ENCODE peak calls at places on chromosomes 13 and 19, in six cellular contexts. K is ovary, I is dorsolateral prefrontal cortex, H is lung, J is astrocyte of the spinal cord, V is AG10803. U is an unnamed sample.

GRCh38 chr13:113491418-113491883 is 940 bp upstream of the DCUN1D2 start:
- DNase-seq in K (peak), I (no peak), H (no peak), J (peak), V (peak), U (no peak)

GRCh38 chr13:42815686-42816085 is 34.3 kb downstream of the FAM216B start:
- DNase-seq in K (no peak), I (no peak), H (no peak), J (peak), V (peak), U (no peak)

GRCh38 chr19:39677931-39678889 is 22.5 kb downstream of the LGALS16 start:
- DNase-seq in K (no peak), I (no peak), H (peak), J (no peak), V (no peak), U (no peak)

GRCh38 chr19:12596927-12597548 is 13.6 kb downstream of the ZNF490 start:
- DNase-seq in K (no peak), I (no peak), H (peak), J (no peak), V (no peak), U (no peak)

GRCh38 chr13:40589285-40590109 is 76.9 kb downstream of the FOXO1 start:
- DNase-seq in K (no peak), I (peak), H (no peak), J (peak), V (peak), U (no peak)

GRCh38 chr13:42894765-42895181 is 97.3 kb downstream of the EPSTI1 start:
- DNase-seq in K (no peak), I (no peak), H (no peak), J (peak), V (peak), U (no peak)

GRCh38 chr19:40365613-40366401 is 17.3 kb downstream of the PLD3 start:
- DNase-seq in K (peak), I (peak), H (peak), J (peak), V (peak), U (no peak)

GRCh38 chr13:87944038-87944437 is 272.9 kb downstream of the SLITRK5 start:
- DNase-seq in K (no peak), I (no peak), H (no peak), J (no peak), V (no peak), U (no peak)

GRCh38 chr13:33050161-33050560 is 33.9 kb downstream of the KL start:
- DNase-seq in K (no peak), I (no peak), H (no peak), J (no peak), V (no peak), U (no peak)

GRCh38 chr13:40508767-40509342 is 157.6 kb downstream of the FOXO1 start:
- DNase-seq in K (no peak), I (no peak), H (no peak), J (no peak), V (no peak), U (no peak)

GRCh38 chr13:99061411-99061810 is 83.5 kb upstream of the DOCK9 start:
- DNase-seq in K (no peak), I (no peak), H (no peak), J (no peak), V (no peak), U (no peak)

GRCh38 chr19:21921691-21922180 is 85.8 kb upstream of the ZNF43 start:
- DNase-seq in K (no peak), I (no peak), H (no peak), J (no peak), V (no peak), U (no peak)

GRCh38 chr13:44011036-44011435 is 131.3 kb downstream of the LACC1 start:
- DNase-seq in K (no peak), I (no peak), H (no peak), J (no peak), V (no peak), U (no peak)

GRCh38 chr19:48121909-48122371 is 11.3 kb upstream of the PLA2G4C start:
- DNase-seq in K (no peak), I (no peak), H (no peak), J (peak), V (no peak), U (no peak)

GRCh38 chr19:29708553-29709439 is 6.3 kb downstream of the C19orf12 start:
- DNase-seq in K (no peak), I (no peak), H (no peak), J (no peak), V (no peak), U (no peak)

GRCh38 chr19:7863157-7863970 is 10.8 kb downstream of the PRR36 start:
- DNase-seq in K (no peak), I (no peak), H (no peak), J (no peak), V (no peak), U (no peak)

GRCh38 chr13:113298001-113298945 is 1.2 kb downstream of the LAMP1 start:
- DNase-seq in K (no peak), I (no peak), H (no peak), J (peak), V (no peak), U (no peak)

GRCh38 chr19:17841371-17841809 is 6.4 kb downstream of the JAK3 start:
- DNase-seq in K (no peak), I (no peak), H (no peak), J (no peak), V (no peak), U (no peak)

GRCh38 chr19:6720369-6721112 is at the start of gene C3:
- DNase-seq in K (peak), I (no peak), H (peak), J (no peak), V (peak), U (no peak)

GRCh38 chr19:16801599-16801998 is 27.6 kb upstream of the SIN3B start:
- DNase-seq in K (no peak), I (no peak), H (no peak), J (peak), V (peak), U (no peak)

GRCh38 chr19:12696366-12697335 is at the start of gene FBXW9:
- DNase-seq in K (peak), I (peak), H (peak), J (peak), V (peak), U (peak)

GRCh38 chr13:49657241-49657641 is 28.9 kb downstream of the ARL11 start:
- DNase-seq in K (no peak), I (no peak), H (no peak), J (no peak), V (no peak), U (no peak)

GRCh38 chr19:14059093-14059480 is 2.8 kb downstream of the PALM3 start:
- DNase-seq in K (no peak), I (no peak), H (no peak), J (no peak), V (no peak), U (no peak)

GRCh38 chr19:54136864-54137113 is 773 bp upstream of the CNOT3 start:
- DNase-seq in K (no peak), I (no peak), H (no peak), J (no peak), V (no peak), U (no peak)

GRCh38 chr13:73133536-73133935 is 74.7 kb downstream of the KLF5 start:
- DNase-seq in K (no peak), I (no peak), H (no peak), J (no peak), V (no peak), U (no peak)

GRCh38 chr19:51368366-51369282 is at the start of gene CLDND2:
- DNase-seq in K (peak), I (peak), H (no peak), J (no peak), V (no peak), U (no peak)

GRCh38 chr13:64855506-64855905 is 2374.6 kb downstream of the PCDH9 start:
- DNase-seq in K (no peak), I (no peak), H (no peak), J (peak), V (peak), U (no peak)

GRCh38 chr19:996051-996838 is 4.0 kb upstream of the GRIN3B start:
- DNase-seq in K (peak), I (no peak), H (no peak), J (peak), V (peak), U (no peak)

GRCh38 chr13:23921451-23921888 is 24.2 kb upstream of the C1QTNF9B start:
- DNase-seq in K (no peak), I (no peak), H (no peak), J (peak), V (peak), U (no peak)

GRCh38 chr13:48626077-48626449 is 27.7 kb upstream of the CYSLTR2 start:
- DNase-seq in K (peak), I (no peak), H (no peak), J (peak), V (no peak), U (no peak)

GRCh38 chr19:50148528-50148927 is 14.6 kb downstream of the IZUMO2 start:
- DNase-seq in K (no peak), I (no peak), H (no peak), J (no peak), V (no peak), U (no peak)
- H3K4me3 ChIP-seq in K (no peak), I (no peak), H (no peak), J (no peak), V (no peak), U (no peak)

GRCh38 chr19:50007170-50007569 is 18.0 kb downstream of the VRK3 start:
- DNase-seq in K (no peak), I (no peak), H (no peak), J (no peak), V (no peak), U (no peak)

GRCh38 chr19:50003810-50004419 is 21.3 kb downstream of the VRK3 start:
- DNase-seq in K (peak), I (no peak), H (peak), J (peak), V (peak), U (peak)

GRCh38 chr19:50007947-50008346 is 17.2 kb downstream of the VRK3 start:
- DNase-seq in K (no peak), I (no peak), H (no peak), J (no peak), V (no peak), U (no peak)

GRCh38 chr19:50005428-50005827 is 19.7 kb downstream of the VRK3 start:
- DNase-seq in K (no peak), I (no peak), H (no peak), J (no peak), V (no peak), U (no peak)

DNA sequence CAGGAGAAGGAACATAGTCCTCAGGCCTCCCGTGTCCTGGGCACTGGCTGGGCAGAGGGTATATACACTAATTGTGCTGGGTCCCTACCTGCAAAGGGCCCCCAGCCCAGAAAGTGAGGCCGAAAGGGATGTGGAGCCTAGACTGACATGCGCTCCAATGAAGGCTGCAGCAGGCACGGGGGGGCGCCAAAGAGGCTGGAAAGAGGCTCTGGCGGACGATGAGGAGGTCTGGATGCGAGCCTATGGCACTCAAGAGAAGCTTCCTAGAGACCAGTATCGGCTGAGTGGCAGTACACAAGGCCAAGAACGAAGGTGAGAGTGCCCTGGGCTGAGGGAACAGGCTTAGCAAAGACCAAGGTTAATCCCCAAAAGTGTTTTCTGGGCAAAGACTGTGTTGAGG is 16.6 kb downstream of the VRK3 start:
- DNase-seq in K (no peak), I (no peak), H (no peak), J (no peak), V (no peak), U (no peak)
- TF ChIP-seq CTCF in K (no peak), I (no peak), H (no peak), J (peak), V (peak), U (peak)

DNA sequence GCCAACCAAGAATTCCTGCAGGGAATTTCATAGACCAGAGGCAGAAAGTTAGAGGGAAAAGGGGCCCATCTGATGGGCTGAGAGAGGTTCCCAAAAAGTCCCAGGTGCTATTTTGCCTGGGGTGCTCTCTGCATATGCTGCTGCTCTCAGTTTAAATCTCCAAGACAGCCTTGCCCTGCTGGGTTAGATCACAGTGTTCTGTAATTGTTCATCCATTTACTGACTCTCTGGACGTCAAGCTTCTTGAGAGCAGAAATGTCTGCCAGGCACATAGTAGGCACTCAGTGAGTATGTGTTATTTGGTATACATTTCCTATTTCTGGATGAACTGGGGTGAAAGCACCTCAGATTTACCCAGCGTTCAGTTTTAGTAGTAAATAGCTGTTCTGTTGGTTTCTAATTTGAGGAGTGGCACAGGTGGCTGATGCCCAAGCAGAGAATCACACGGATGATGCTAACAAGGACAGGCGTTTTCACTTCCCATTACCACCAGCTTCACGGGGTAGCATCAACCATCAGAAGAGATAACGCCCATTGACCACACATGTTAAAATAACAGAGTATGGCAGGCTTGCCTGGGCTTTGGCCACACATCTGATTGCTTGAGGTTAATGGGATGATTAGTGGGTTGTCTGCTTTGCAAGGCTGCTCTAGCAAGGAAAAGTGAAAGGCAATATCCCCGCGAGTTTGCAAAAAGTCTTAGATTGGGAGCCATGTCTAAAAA is 161.1 kb downstream of the SLC7A1 start:
- DNase-seq in K (no peak), I (no peak), H (no peak), J (no peak), V (no peak), U (no peak)
- H3K4me3 ChIP-seq in K (no peak), I (no peak), H (no peak), J (no peak), V (peak), U (peak)

GRCh38 chr13:108086678-108087077 is 128.7 kb downstream of the LIG4 start:
- DNase-seq in K (no peak), I (no peak), H (no peak), J (peak), V (peak), U (no peak)
- TF ChIP-seq CTCF in K (no peak), I (peak), H (no peak), J (peak), V (no peak), U (no peak)